ENCODE peak calls at places on chromosome 13, in five cellular contexts. One of them, this sample, is unnamed.

GRCh38 chr13:50589651-50590054 is 253.8 kb downstream of the DLEU7 start:
- DNase-seq in NCI-H2081: no peak
- DNase-seq in omental fat pad: no peak
- DNase-seq in T-helper 2 cell: no peak
- DNase-seq in brain microvascular endothelial cell: peak; percentile 82
- DNase-seq in this sample: no peak

GRCh38 chr13:98293570-98294142 is 116.6 kb upstream of the RNF113B start:
- DNase-seq in NCI-H2081: no peak
- DNase-seq in omental fat pad: no peak
- DNase-seq in T-helper 2 cell: no peak
- DNase-seq in brain microvascular endothelial cell: no peak
- DNase-seq in this sample: no peak

GRCh38 chr13:99973163-99973785 is 1.7 kb upstream of the ZIC5 start:
- DNase-seq in NCI-H2081: no peak
- DNase-seq in omental fat pad: no peak
- DNase-seq in T-helper 2 cell: no peak
- DNase-seq in brain microvascular endothelial cell: no peak
- DNase-seq in this sample: no peak

GRCh38 chr13:112014857-112015256 is 52.1 kb upstream of the SOX1 start:
- DNase-seq in NCI-H2081: no peak
- DNase-seq in omental fat pad: no peak
- DNase-seq in T-helper 2 cell: no peak
- DNase-seq in brain microvascular endothelial cell: no peak
- DNase-seq in this sample: no peak

GRCh38 chr13:102231486-102231885 is 170.4 kb downstream of the FGF14 start:
- DNase-seq in NCI-H2081: no peak
- DNase-seq in omental fat pad: no peak
- DNase-seq in T-helper 2 cell: no peak
- DNase-seq in brain microvascular endothelial cell: no peak
- DNase-seq in this sample: no peak

GRCh38 chr13:71866173-71867091 is 572 bp downstream of the DACH1 start:
- DNase-seq in NCI-H2081: peak; percentile 18
- DNase-seq in omental fat pad: no peak
- DNase-seq in T-helper 2 cell: peak; percentile 54
- DNase-seq in brain microvascular endothelial cell: peak; percentile 1
- DNase-seq in this sample: no peak

GRCh38 chr13:75801388-75801787 is 165.3 kb downstream of the LMO7 start:
- DNase-seq in NCI-H2081: no peak
- DNase-seq in omental fat pad: no peak
- DNase-seq in T-helper 2 cell: peak; percentile 13
- DNase-seq in brain microvascular endothelial cell: peak; percentile 61
- DNase-seq in this sample: no peak

GRCh38 chr13:33610471-33611015 is 207.4 kb upstream of the RFC3 start:
- DNase-seq in NCI-H2081: peak; percentile 82
- DNase-seq in omental fat pad: no peak
- DNase-seq in T-helper 2 cell: peak; percentile 92
- DNase-seq in brain microvascular endothelial cell: no peak
- DNase-seq in this sample: no peak

GRCh38 chr13:66994097-66994496 is 236.0 kb downstream of the PCDH9 start:
- DNase-seq in NCI-H2081: peak; percentile 80
- DNase-seq in omental fat pad: no peak
- DNase-seq in T-helper 2 cell: peak; percentile 8
- DNase-seq in brain microvascular endothelial cell: peak; percentile 61
- DNase-seq in this sample: no peak

GRCh38 chr13:25169356-25169755 is 2.7 kb downstream of the AMER2 start:
- DNase-seq in NCI-H2081: no peak
- DNase-seq in omental fat pad: no peak
- DNase-seq in T-helper 2 cell: no peak
- DNase-seq in brain microvascular endothelial cell: no peak
- DNase-seq in this sample: no peak

GRCh38 chr13:27131202-27131623 is 40.4 kb downstream of the USP12 start:
- DNase-seq in NCI-H2081: no peak
- DNase-seq in omental fat pad: no peak
- DNase-seq in T-helper 2 cell: peak; percentile 97
- DNase-seq in brain microvascular endothelial cell: no peak
- DNase-seq in this sample: no peak

GRCh38 chr13:22107549-22107948 is 436.7 kb downstream of the FGF9 start:
- DNase-seq in NCI-H2081: no peak
- DNase-seq in omental fat pad: no peak
- DNase-seq in T-helper 2 cell: peak; percentile 84
- DNase-seq in brain microvascular endothelial cell: no peak
- DNase-seq in this sample: no peak

GRCh38 chr13:20824762-20825161 is 51.0 kb upstream of the EEF1AKMT1 start:
- DNase-seq in NCI-H2081: no peak
- DNase-seq in omental fat pad: no peak
- DNase-seq in T-helper 2 cell: no peak
- DNase-seq in brain microvascular endothelial cell: peak; percentile 46
- DNase-seq in this sample: no peak

GRCh38 chr13:114115796-114116195 is 16.6 kb downstream of the RASA3 start:
- DNase-seq in NCI-H2081: no peak
- DNase-seq in omental fat pad: no peak
- DNase-seq in T-helper 2 cell: no peak
- DNase-seq in brain microvascular endothelial cell: no peak
- DNase-seq in this sample: no peak

GRCh38 chr13:76389321-76389720 is 496.9 kb downstream of the KCTD12 start:
- DNase-seq in NCI-H2081: no peak
- DNase-seq in omental fat pad: no peak
- DNase-seq in T-helper 2 cell: no peak
- DNase-seq in brain microvascular endothelial cell: no peak
- DNase-seq in this sample: no peak

GRCh38 chr13:111275382-111275781 is 45.1 kb upstream of the TEX29 start:
- DNase-seq in NCI-H2081: no peak
- DNase-seq in omental fat pad: no peak
- DNase-seq in T-helper 2 cell: no peak
- DNase-seq in brain microvascular endothelial cell: no peak
- DNase-seq in this sample: no peak

GRCh38 chr13:59269476-59269875 is 894.3 kb downstream of the DIAPH3 start:
- DNase-seq in NCI-H2081: no peak
- DNase-seq in omental fat pad: no peak
- DNase-seq in T-helper 2 cell: no peak
- DNase-seq in brain microvascular endothelial cell: peak; percentile 83
- DNase-seq in this sample: no peak

GRCh38 chr13:35157143-35157755 is 215.2 kb downstream of the NBEA start:
- DNase-seq in NCI-H2081: peak; percentile 36
- DNase-seq in omental fat pad: no peak
- DNase-seq in T-helper 2 cell: peak; percentile 45
- DNase-seq in brain microvascular endothelial cell: peak; percentile 52
- DNase-seq in this sample: peak; percentile 14

GRCh38 chr13:77853701-77854100 is 64.9 kb downstream of the EDNRB start:
- DNase-seq in NCI-H2081: no peak
- DNase-seq in omental fat pad: no peak
- DNase-seq in T-helper 2 cell: no peak
- DNase-seq in brain microvascular endothelial cell: no peak
- DNase-seq in this sample: no peak

GRCh38 chr13:77980592-77980991 is 62.0 kb upstream of the EDNRB start:
- DNase-seq in NCI-H2081: no peak
- DNase-seq in omental fat pad: no peak
- DNase-seq in T-helper 2 cell: no peak
- DNase-seq in brain microvascular endothelial cell: peak; percentile 70
- DNase-seq in this sample: no peak

GRCh38 chr13:24149306-24150032 is 11.1 kb upstream of the SPATA13 start:
- DNase-seq in NCI-H2081: no peak
- DNase-seq in omental fat pad: no peak
- DNase-seq in T-helper 2 cell: no peak
- DNase-seq in brain microvascular endothelial cell: no peak
- DNase-seq in this sample: no peak

GRCh38 chr13:62663767-62664166 is 1248.1 kb upstream of the PCDH20 start:
- DNase-seq in NCI-H2081: no peak
- DNase-seq in omental fat pad: no peak
- DNase-seq in T-helper 2 cell: no peak
- DNase-seq in brain microvascular endothelial cell: no peak
- DNase-seq in this sample: no peak

GRCh38 chr13:36418022-36418805 is 14.1 kb upstream of the CCNA1 start:
- DNase-seq in NCI-H2081: no peak
- DNase-seq in omental fat pad: no peak
- DNase-seq in T-helper 2 cell: peak; percentile 33
- DNase-seq in brain microvascular endothelial cell: peak; percentile 64
- DNase-seq in this sample: no peak

GRCh38 chr13:35736876-35737275 is 260.4 kb upstream of the MAB21L1 start:
- DNase-seq in NCI-H2081: no peak
- DNase-seq in omental fat pad: no peak
- DNase-seq in T-helper 2 cell: no peak
- DNase-seq in brain microvascular endothelial cell: no peak
- DNase-seq in this sample: no peak

This sample was measured in D721Med.